ENCODE peak calls at places on chromosomes 7 and 10, in six cellular contexts. One of them, this sample, is unnamed.

GRCh38 chr7:138842111-138842510 is 44.1 kb upstream of the ATP6V0A4 start:
- DNase-seq in GM13977: no peak
- DNase-seq in nucleus accumbens: no peak
- DNase-seq in NAMALWA: no peak
- DNase-seq in cerebellar cortex: no peak
- DNase-seq in substantia nigra: no peak
- DNase-seq in this sample: peak

GRCh38 chr7:36755484-36755883 is 31.2 kb upstream of the AOAH start:
- DNase-seq in GM13977: no peak
- DNase-seq in nucleus accumbens: no peak
- DNase-seq in NAMALWA: no peak
- DNase-seq in cerebellar cortex: no peak
- DNase-seq in substantia nigra: no peak
- DNase-seq in this sample: no peak

GRCh38 chr7:28137471-28137870 is 43.1 kb downstream of the JAZF1 start:
- DNase-seq in GM13977: no peak
- DNase-seq in nucleus accumbens: no peak
- DNase-seq in NAMALWA: no peak
- DNase-seq in cerebellar cortex: no peak
- DNase-seq in substantia nigra: no peak
- DNase-seq in this sample: no peak

GRCh38 chr10:127925471-127926207 is 18.7 kb downstream of the PTPRE start:
- DNase-seq in GM13977: no peak
- DNase-seq in nucleus accumbens: no peak
- DNase-seq in NAMALWA: no peak
- DNase-seq in cerebellar cortex: no peak
- DNase-seq in substantia nigra: no peak
- DNase-seq in this sample: no peak

GRCh38 chr10:71600856-71601255 is 118.7 kb downstream of the C10orf105 start:
- DNase-seq in GM13977: no peak
- DNase-seq in nucleus accumbens: no peak
- DNase-seq in NAMALWA: no peak
- DNase-seq in cerebellar cortex: no peak
- DNase-seq in substantia nigra: no peak
- DNase-seq in this sample: no peak

GRCh38 chr10:63760034-63760707 is 239.0 kb downstream of the REEP3 start:
- DNase-seq in GM13977: no peak
- DNase-seq in nucleus accumbens: no peak
- DNase-seq in NAMALWA: no peak
- DNase-seq in cerebellar cortex: no peak
- DNase-seq in substantia nigra: no peak
- DNase-seq in this sample: no peak

GRCh38 chr7:832292-832967 is at the start of gene SUN1:
- DNase-seq in GM13977: peak
- DNase-seq in nucleus accumbens: no peak
- DNase-seq in NAMALWA: peak
- DNase-seq in cerebellar cortex: no peak
- DNase-seq in substantia nigra: no peak
- DNase-seq in this sample: no peak

GRCh38 chr10:69855346-69856163 is 53.8 kb downstream of the COL13A1 start:
- DNase-seq in GM13977: no peak
- DNase-seq in nucleus accumbens: no peak
- DNase-seq in NAMALWA: no peak
- DNase-seq in cerebellar cortex: peak
- DNase-seq in substantia nigra: peak
- DNase-seq in this sample: no peak

GRCh38 chr10:73648252-73648651 is 7.0 kb upstream of the MYOZ1 start:
- DNase-seq in GM13977: no peak
- DNase-seq in nucleus accumbens: no peak
- DNase-seq in NAMALWA: no peak
- DNase-seq in cerebellar cortex: peak
- DNase-seq in substantia nigra: peak
- DNase-seq in this sample: no peak

GRCh38 chr7:139871276-139871675 is 42.2 kb downstream of the TBXAS1 start:
- DNase-seq in GM13977: no peak
- DNase-seq in nucleus accumbens: no peak
- DNase-seq in NAMALWA: no peak
- DNase-seq in cerebellar cortex: no peak
- DNase-seq in substantia nigra: no peak
- DNase-seq in this sample: peak

GRCh38 chr7:80858141-80858903 is 60.5 kb downstream of the SEMA3C start:
- DNase-seq in GM13977: peak
- DNase-seq in nucleus accumbens: no peak
- DNase-seq in NAMALWA: no peak
- DNase-seq in cerebellar cortex: no peak
- DNase-seq in substantia nigra: no peak
- DNase-seq in this sample: no peak

GRCh38 chr10:12396093-12396492 is 46.7 kb downstream of the CAMK1D start:
- DNase-seq in GM13977: no peak
- DNase-seq in nucleus accumbens: no peak
- DNase-seq in NAMALWA: no peak
- DNase-seq in cerebellar cortex: no peak
- DNase-seq in substantia nigra: no peak
- DNase-seq in this sample: no peak

GRCh38 chr7:100785878-100786277 is 41.4 kb downstream of the EPHB4 start:
- DNase-seq in GM13977: no peak
- DNase-seq in nucleus accumbens: no peak
- DNase-seq in NAMALWA: no peak
- DNase-seq in cerebellar cortex: no peak
- DNase-seq in substantia nigra: no peak
- DNase-seq in this sample: no peak

GRCh38 chr10:93589648-93590562 is 11.1 kb downstream of the RBP4 start:
- DNase-seq in GM13977: no peak
- DNase-seq in nucleus accumbens: no peak
- DNase-seq in NAMALWA: no peak
- DNase-seq in cerebellar cortex: no peak
- DNase-seq in substantia nigra: no peak
- DNase-seq in this sample: no peak

GRCh38 chr7:122790132-122790531 is 87.4 kb upstream of the RNF148 start:
- DNase-seq in GM13977: no peak
- DNase-seq in nucleus accumbens: no peak
- DNase-seq in NAMALWA: no peak
- DNase-seq in cerebellar cortex: no peak
- DNase-seq in substantia nigra: no peak
- DNase-seq in this sample: no peak

GRCh38 chr7:66529889-66530615 is 98.6 kb upstream of the KCTD7 start:
- DNase-seq in GM13977: no peak
- DNase-seq in nucleus accumbens: peak
- DNase-seq in NAMALWA: no peak
- DNase-seq in cerebellar cortex: no peak
- DNase-seq in substantia nigra: no peak
- DNase-seq in this sample: no peak

GRCh38 chr10:110513949-110514348 is 16.2 kb downstream of the DUSP5 start:
- DNase-seq in GM13977: no peak
- DNase-seq in nucleus accumbens: no peak
- DNase-seq in NAMALWA: no peak
- DNase-seq in cerebellar cortex: no peak
- DNase-seq in substantia nigra: no peak
- DNase-seq in this sample: no peak

GRCh38 chr10:11214407-11214806 is 196.7 kb downstream of the CELF2 start:
- DNase-seq in GM13977: no peak
- DNase-seq in nucleus accumbens: no peak
- DNase-seq in NAMALWA: no peak
- DNase-seq in cerebellar cortex: no peak
- DNase-seq in substantia nigra: no peak
- DNase-seq in this sample: no peak

GRCh38 chr7:18993933-18994668 is 123.3 kb downstream of the TWIST1 start:
- DNase-seq in GM13977: no peak
- DNase-seq in nucleus accumbens: no peak
- DNase-seq in NAMALWA: no peak
- DNase-seq in cerebellar cortex: no peak
- DNase-seq in substantia nigra: no peak
- DNase-seq in this sample: no peak

GRCh38 chr7:68185641-68186040 is 1189.0 kb downstream of the TYW1 start:
- DNase-seq in GM13977: no peak
- DNase-seq in nucleus accumbens: no peak
- DNase-seq in NAMALWA: no peak
- DNase-seq in cerebellar cortex: no peak
- DNase-seq in substantia nigra: no peak
- DNase-seq in this sample: no peak

GRCh38 chr10:79443338-79444242 is 1.8 kb downstream of the ZCCHC24 start:
- DNase-seq in GM13977: no peak
- DNase-seq in nucleus accumbens: no peak
- DNase-seq in NAMALWA: no peak
- DNase-seq in cerebellar cortex: no peak
- DNase-seq in substantia nigra: no peak
- DNase-seq in this sample: no peak

GRCh38 chr10:33832124-33832787 is 497.8 kb upstream of the NRP1 start:
- DNase-seq in GM13977: no peak
- DNase-seq in nucleus accumbens: no peak
- DNase-seq in NAMALWA: no peak
- DNase-seq in cerebellar cortex: no peak
- DNase-seq in substantia nigra: no peak
- DNase-seq in this sample: no peak

GRCh38 chr10:123869015-123869414 is 22.6 kb downstream of the CPXM2 start:
- DNase-seq in GM13977: no peak
- DNase-seq in nucleus accumbens: no peak
- DNase-seq in NAMALWA: no peak
- DNase-seq in cerebellar cortex: no peak
- DNase-seq in substantia nigra: no peak
- DNase-seq in this sample: no peak

GRCh38 chr7:28993371-28993770 is 35.2 kb upstream of the TRIL start:
- DNase-seq in GM13977: no peak
- DNase-seq in nucleus accumbens: no peak
- DNase-seq in NAMALWA: no peak
- DNase-seq in cerebellar cortex: no peak
- DNase-seq in substantia nigra: no peak
- DNase-seq in this sample: no peak

GRCh38 chr10:91035650-91036292 is 114.9 kb upstream of the ANKRD1 start:
- DNase-seq in GM13977: no peak
- DNase-seq in nucleus accumbens: no peak
- DNase-seq in NAMALWA: no peak
- DNase-seq in cerebellar cortex: no peak
- DNase-seq in substantia nigra: no peak
- DNase-seq in this sample: no peak

GRCh38 chr7:46215987-46216567 is 295.0 kb upstream of the IGFBP3 start:
- DNase-seq in GM13977: no peak
- DNase-seq in nucleus accumbens: no peak
- DNase-seq in NAMALWA: no peak
- DNase-seq in cerebellar cortex: no peak
- DNase-seq in substantia nigra: no peak
- DNase-seq in this sample: no peak

GRCh38 chr10:110407301-110408170 is 90.2 kb upstream of the DUSP5 start:
- DNase-seq in GM13977: no peak
- DNase-seq in nucleus accumbens: no peak
- DNase-seq in NAMALWA: no peak
- DNase-seq in cerebellar cortex: no peak
- DNase-seq in substantia nigra: no peak
- DNase-seq in this sample: no peak

GRCh38 chr10:65415318-65415717 is 1510.5 kb upstream of the LRRTM3 start:
- DNase-seq in GM13977: no peak
- DNase-seq in nucleus accumbens: no peak
- DNase-seq in NAMALWA: no peak
- DNase-seq in cerebellar cortex: no peak
- DNase-seq in substantia nigra: no peak
- DNase-seq in this sample: no peak

GRCh38 chr7:130896898-130897514 is 163.0 kb upstream of the KLF14 start:
- DNase-seq in GM13977: peak
- DNase-seq in nucleus accumbens: peak
- DNase-seq in NAMALWA: peak
- DNase-seq in cerebellar cortex: peak
- DNase-seq in substantia nigra: peak
- DNase-seq in this sample: no peak

GRCh38 chr10:132527338-132528063 is 10.1 kb upstream of the INPP5A start:
- DNase-seq in GM13977: no peak
- DNase-seq in nucleus accumbens: no peak
- DNase-seq in NAMALWA: no peak
- DNase-seq in cerebellar cortex: no peak
- DNase-seq in substantia nigra: no peak
- DNase-seq in this sample: no peak

GRCh38 chr10:76649723-76650127 is 987.9 kb downstream of the KCNMA1 start:
- DNase-seq in GM13977: no peak
- DNase-seq in nucleus accumbens: no peak
- DNase-seq in NAMALWA: no peak
- DNase-seq in cerebellar cortex: no peak
- DNase-seq in substantia nigra: no peak
- DNase-seq in this sample: peak

GRCh38 chr7:134941185-134941900 is 45.0 kb upstream of the AGBL3 start:
- DNase-seq in GM13977: no peak
- DNase-seq in nucleus accumbens: no peak
- DNase-seq in NAMALWA: no peak
- DNase-seq in cerebellar cortex: no peak
- DNase-seq in substantia nigra: no peak
- DNase-seq in this sample: peak

GRCh38 chr7:13860734-13861133 is 128.7 kb downstream of the ETV1 start:
- DNase-seq in GM13977: no peak
- DNase-seq in nucleus accumbens: no peak
- DNase-seq in NAMALWA: no peak
- DNase-seq in cerebellar cortex: no peak
- DNase-seq in substantia nigra: no peak
- DNase-seq in this sample: no peak

GRCh38 chr10:5622586-5622985 is 43.8 kb downstream of the ASB13 start:
- DNase-seq in GM13977: no peak
- DNase-seq in nucleus accumbens: no peak
- DNase-seq in NAMALWA: no peak
- DNase-seq in cerebellar cortex: no peak
- DNase-seq in substantia nigra: no peak
- DNase-seq in this sample: no peak

GRCh38 chr10:120943542-120943941 is 92.4 kb downstream of the WDR11 start:
- DNase-seq in GM13977: no peak
- DNase-seq in nucleus accumbens: no peak
- DNase-seq in NAMALWA: no peak
- DNase-seq in cerebellar cortex: no peak
- DNase-seq in substantia nigra: no peak
- DNase-seq in this sample: no peak

GRCh38 chr10:127565583-127565982 is 16.5 kb downstream of the NPS start:
- DNase-seq in GM13977: no peak
- DNase-seq in nucleus accumbens: no peak
- DNase-seq in NAMALWA: no peak
- DNase-seq in cerebellar cortex: no peak
- DNase-seq in substantia nigra: no peak
- DNase-seq in this sample: no peak